ENCODE peak calls at places on chromosomes 13 and 19, in ten cellular contexts. One of them, this sample, is unnamed.

GRCh38 chr19:6035026-6035425 is 57.1 kb upstream of the RANBP3 start:
- DNase-seq in fibroblast of pulmonary artery: no peak
- DNase-seq in CD8-positive, alpha-beta T cell: no peak
- DNase-seq in fibroblast of mammary gland: no peak
- DNase-seq in right atrium auricular region: no peak
- DNase-seq in uterus: peak
- DNase-seq in OCI-LY7: no peak
- DNase-seq in H1: no peak
- DNase-seq in psoas muscle: no peak
- DNase-seq in brain microvascular endothelial cell: no peak
- DNase-seq in this sample: no peak

GRCh38 chr19:1455002-1455335 is 5.0 kb downstream of the APC2 start:
- DNase-seq in CD8-positive, alpha-beta T cell: no peak
- DNase-seq in fibroblast of pulmonary artery: no peak
- DNase-seq in H1: no peak
- DNase-seq in fibroblast of mammary gland: no peak
- DNase-seq in right atrium auricular region: no peak
- DNase-seq in psoas muscle: no peak
- DNase-seq in OCI-LY7: no peak
- DNase-seq in brain microvascular endothelial cell: no peak
- DNase-seq in uterus: no peak
- DNase-seq in this sample: no peak

GRCh38 chr13:42654760-42655159 is 80.8 kb downstream of the TNFSF11 start:
- DNase-seq in H1: no peak
- DNase-seq in right atrium auricular region: no peak
- DNase-seq in fibroblast of mammary gland: peak
- DNase-seq in fibroblast of pulmonary artery: peak
- DNase-seq in psoas muscle: no peak
- DNase-seq in uterus: no peak
- DNase-seq in OCI-LY7: no peak
- DNase-seq in brain microvascular endothelial cell: no peak
- DNase-seq in CD8-positive, alpha-beta T cell: no peak
- DNase-seq in this sample: no peak

GRCh38 chr13:91360246-91360751 is 12.8 kb downstream of the MIR17HG start:
- DNase-seq in psoas muscle: no peak
- DNase-seq in fibroblast of mammary gland: no peak
- DNase-seq in uterus: no peak
- DNase-seq in fibroblast of pulmonary artery: no peak
- DNase-seq in H1: no peak
- DNase-seq in OCI-LY7: peak
- DNase-seq in right atrium auricular region: no peak
- DNase-seq in CD8-positive, alpha-beta T cell: no peak
- DNase-seq in brain microvascular endothelial cell: no peak
- DNase-seq in this sample: no peak

GRCh38 chr19:46015080-46015960 is 7.5 kb downstream of the PGLYRP1 start:
- DNase-seq in OCI-LY7: peak
- DNase-seq in right atrium auricular region: no peak
- DNase-seq in brain microvascular endothelial cell: no peak
- DNase-seq in psoas muscle: peak
- DNase-seq in uterus: peak
- DNase-seq in fibroblast of pulmonary artery: peak
- DNase-seq in CD8-positive, alpha-beta T cell: peak
- DNase-seq in H1: peak
- DNase-seq in fibroblast of mammary gland: peak
- DNase-seq in this sample: peak

GRCh38 chr19:33456076-33456844 is 65.3 kb downstream of the PEPD start:
- DNase-seq in uterus: no peak
- DNase-seq in right atrium auricular region: no peak
- DNase-seq in H1: no peak
- DNase-seq in brain microvascular endothelial cell: no peak
- DNase-seq in fibroblast of pulmonary artery: no peak
- DNase-seq in psoas muscle: no peak
- DNase-seq in fibroblast of mammary gland: no peak
- DNase-seq in OCI-LY7: no peak
- DNase-seq in CD8-positive, alpha-beta T cell: no peak
- DNase-seq in this sample: no peak

GRCh38 chr13:109602356-109602755 is 184.0 kb downstream of the IRS2 start:
- DNase-seq in brain microvascular endothelial cell: no peak
- DNase-seq in CD8-positive, alpha-beta T cell: no peak
- DNase-seq in OCI-LY7: no peak
- DNase-seq in psoas muscle: no peak
- DNase-seq in fibroblast of pulmonary artery: no peak
- DNase-seq in right atrium auricular region: no peak
- DNase-seq in fibroblast of mammary gland: peak
- DNase-seq in uterus: no peak
- DNase-seq in H1: no peak
- DNase-seq in this sample: no peak

GRCh38 chr13:42746846-42747245 is 34.5 kb upstream of the FAM216B start:
- DNase-seq in fibroblast of pulmonary artery: no peak
- DNase-seq in right atrium auricular region: no peak
- DNase-seq in CD8-positive, alpha-beta T cell: no peak
- DNase-seq in H1: no peak
- DNase-seq in uterus: no peak
- DNase-seq in fibroblast of mammary gland: peak
- DNase-seq in psoas muscle: no peak
- DNase-seq in brain microvascular endothelial cell: no peak
- DNase-seq in OCI-LY7: no peak
- DNase-seq in this sample: no peak

GRCh38 chr19:10335149-10336053 is 2.1 kb upstream of the RAVER1 start:
- DNase-seq in fibroblast of pulmonary artery: no peak
- DNase-seq in CD8-positive, alpha-beta T cell: no peak
- DNase-seq in uterus: no peak
- DNase-seq in H1: no peak
- DNase-seq in right atrium auricular region: no peak
- DNase-seq in OCI-LY7: no peak
- DNase-seq in psoas muscle: no peak
- DNase-seq in fibroblast of mammary gland: no peak
- DNase-seq in brain microvascular endothelial cell: no peak
- DNase-seq in this sample: peak

GRCh38 chr19:10339380-10339960 is at the start of gene ICAM3:
- DNase-seq in OCI-LY7: peak
- DNase-seq in fibroblast of pulmonary artery: no peak
- DNase-seq in psoas muscle: no peak
- DNase-seq in brain microvascular endothelial cell: no peak
- DNase-seq in uterus: no peak
- DNase-seq in right atrium auricular region: no peak
- DNase-seq in fibroblast of mammary gland: no peak
- DNase-seq in H1: no peak
- DNase-seq in CD8-positive, alpha-beta T cell: no peak
- DNase-seq in this sample: no peak

GRCh38 chr19:10343495-10343894 is 4.1 kb upstream of the ICAM3 start:
- DNase-seq in H1: no peak
- DNase-seq in brain microvascular endothelial cell: no peak
- DNase-seq in CD8-positive, alpha-beta T cell: no peak
- DNase-seq in fibroblast of pulmonary artery: no peak
- DNase-seq in psoas muscle: no peak
- DNase-seq in OCI-LY7: no peak
- DNase-seq in uterus: no peak
- DNase-seq in fibroblast of mammary gland: no peak
- DNase-seq in right atrium auricular region: no peak
- DNase-seq in this sample: no peak

GRCh38 chr19:10338940-10339339 is 484 bp downstream of the ICAM3 start:
- DNase-seq in H1: no peak
- DNase-seq in psoas muscle: no peak
- DNase-seq in fibroblast of pulmonary artery: no peak
- DNase-seq in right atrium auricular region: no peak
- DNase-seq in CD8-positive, alpha-beta T cell: no peak
- DNase-seq in brain microvascular endothelial cell: no peak
- DNase-seq in uterus: no peak
- DNase-seq in OCI-LY7: no peak
- DNase-seq in fibroblast of mammary gland: no peak
- DNase-seq in this sample: no peak

DNA sequence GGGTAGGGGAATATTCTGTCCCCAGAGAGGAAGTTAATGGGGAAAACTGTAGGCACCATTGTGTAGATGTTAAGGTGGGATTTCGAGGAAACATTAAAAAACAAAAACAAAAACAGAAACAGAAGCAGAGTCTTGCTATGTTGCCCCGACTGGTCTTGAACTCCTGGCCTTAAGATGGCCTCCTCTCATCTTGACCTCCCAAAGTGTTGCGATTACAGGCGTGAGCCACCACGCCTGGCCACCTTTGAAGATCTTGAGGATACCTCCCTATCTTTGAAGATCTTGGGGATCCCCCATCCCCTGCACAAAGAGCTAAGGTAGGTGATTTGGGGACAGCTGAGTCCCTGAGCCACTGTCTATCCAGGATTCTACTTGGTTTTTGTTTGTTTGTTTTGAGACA is 553 bp upstream of the ICAM3 start:
- DNase-seq in CD8-positive, alpha-beta T cell: no peak
- DNase-seq in uterus: no peak
- DNase-seq in fibroblast of mammary gland: no peak
- DNase-seq in right atrium auricular region: no peak
- DNase-seq in OCI-LY7: no peak
- DNase-seq in brain microvascular endothelial cell: no peak
- DNase-seq in H1: no peak
- DNase-seq in fibroblast of pulmonary artery: no peak
- DNase-seq in psoas muscle: no peak
- DNase-seq in this sample: no peak
- H3K4me3 ChIP-seq in CD8-positive, alpha-beta T cell: no peak
- H3K4me3 ChIP-seq in uterus: no peak
- H3K4me3 ChIP-seq in fibroblast of mammary gland: no peak
- H3K4me3 ChIP-seq in right atrium auricular region: no peak
- H3K4me3 ChIP-seq in OCI-LY7: peak
- H3K4me3 ChIP-seq in brain microvascular endothelial cell: no peak
- H3K4me3 ChIP-seq in H1: no peak
- H3K4me3 ChIP-seq in fibroblast of pulmonary artery: no peak
- H3K4me3 ChIP-seq in psoas muscle: no peak
- H3K4me3 ChIP-seq in this sample: no peak

GRCh38 chr19:49363265-49364082 is at the start of gene DKKL1:
- DNase-seq in OCI-LY7: peak
- DNase-seq in H1: peak
- DNase-seq in CD8-positive, alpha-beta T cell: peak
- DNase-seq in fibroblast of pulmonary artery: peak
- DNase-seq in right atrium auricular region: peak
- DNase-seq in fibroblast of mammary gland: peak
- DNase-seq in psoas muscle: peak
- DNase-seq in uterus: peak
- DNase-seq in brain microvascular endothelial cell: peak
- DNase-seq in this sample: peak

GRCh38 chr19:49359851-49360845 is 2.1 kb downstream of the TEAD2 start:
- DNase-seq in uterus: no peak
- DNase-seq in brain microvascular endothelial cell: no peak
- DNase-seq in psoas muscle: no peak
- DNase-seq in right atrium auricular region: no peak
- DNase-seq in fibroblast of pulmonary artery: no peak
- DNase-seq in fibroblast of mammary gland: no peak
- DNase-seq in H1: no peak
- DNase-seq in OCI-LY7: peak
- DNase-seq in CD8-positive, alpha-beta T cell: no peak
- DNase-seq in this sample: no peak

GRCh38 chr19:49362926-49363264 is 679 bp upstream of the TEAD2 start:
- DNase-seq in psoas muscle: peak
- DNase-seq in right atrium auricular region: no peak
- DNase-seq in OCI-LY7: peak
- DNase-seq in brain microvascular endothelial cell: peak
- DNase-seq in CD8-positive, alpha-beta T cell: no peak
- DNase-seq in fibroblast of mammary gland: no peak
- DNase-seq in H1: no peak
- DNase-seq in fibroblast of pulmonary artery: peak
- DNase-seq in uterus: peak
- DNase-seq in this sample: peak

GRCh38 chr19:49362048-49362925 is at the start of gene TEAD2:
- DNase-seq in CD8-positive, alpha-beta T cell: no peak
- DNase-seq in fibroblast of mammary gland: peak
- DNase-seq in brain microvascular endothelial cell: peak
- DNase-seq in fibroblast of pulmonary artery: peak
- DNase-seq in uterus: peak
- DNase-seq in right atrium auricular region: peak
- DNase-seq in H1: no peak
- DNase-seq in psoas muscle: peak
- DNase-seq in OCI-LY7: no peak
- DNase-seq in this sample: peak

DNA sequence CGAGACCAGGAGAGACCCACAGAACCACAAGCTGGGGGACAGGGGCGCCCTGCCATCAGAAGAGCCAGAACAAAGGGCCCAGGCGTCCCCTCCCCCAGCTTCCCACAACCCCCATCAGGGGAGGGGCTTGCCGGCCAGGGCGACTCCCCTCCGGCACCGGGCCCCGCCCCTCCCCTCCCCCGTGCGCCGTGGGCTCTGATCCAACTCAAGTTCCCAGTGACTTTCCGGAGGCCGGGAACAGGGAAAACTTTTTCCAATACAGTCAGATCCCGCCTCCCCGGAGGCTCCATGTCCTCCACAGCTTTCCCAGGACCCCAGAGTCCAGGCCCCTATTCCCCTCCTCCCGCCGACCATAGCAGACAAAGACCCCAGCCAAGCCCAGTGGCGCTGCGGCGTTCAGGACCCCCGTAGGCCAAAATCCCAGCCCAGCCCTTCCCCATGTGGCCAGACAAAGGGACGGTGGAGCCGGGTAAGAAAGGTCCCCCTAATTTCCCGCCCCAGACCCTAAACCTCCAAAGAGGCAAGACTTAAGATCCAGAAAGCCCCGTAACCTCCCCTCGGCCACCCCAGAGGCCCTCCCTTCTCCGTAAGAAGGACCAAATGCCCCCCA is 673 bp downstream of the TEAD2 start:
- DNase-seq in OCI-LY7: peak
- DNase-seq in H1: no peak
- DNase-seq in fibroblast of mammary gland: peak
- DNase-seq in right atrium auricular region: peak
- DNase-seq in CD8-positive, alpha-beta T cell: no peak
- DNase-seq in uterus: peak
- DNase-seq in psoas muscle: peak
- DNase-seq in fibroblast of pulmonary artery: peak
- DNase-seq in brain microvascular endothelial cell: peak
- DNase-seq in this sample: peak
- H3K4me3 ChIP-seq in OCI-LY7: peak
- H3K4me3 ChIP-seq in H1: peak
- H3K4me3 ChIP-seq in fibroblast of mammary gland: peak
- H3K4me3 ChIP-seq in right atrium auricular region: peak
- H3K4me3 ChIP-seq in CD8-positive, alpha-beta T cell: peak
- H3K4me3 ChIP-seq in uterus: peak
- H3K4me3 ChIP-seq in psoas muscle: peak
- H3K4me3 ChIP-seq in fibroblast of pulmonary artery: peak
- H3K4me3 ChIP-seq in brain microvascular endothelial cell: peak
- H3K4me3 ChIP-seq in this sample: peak

DNA sequence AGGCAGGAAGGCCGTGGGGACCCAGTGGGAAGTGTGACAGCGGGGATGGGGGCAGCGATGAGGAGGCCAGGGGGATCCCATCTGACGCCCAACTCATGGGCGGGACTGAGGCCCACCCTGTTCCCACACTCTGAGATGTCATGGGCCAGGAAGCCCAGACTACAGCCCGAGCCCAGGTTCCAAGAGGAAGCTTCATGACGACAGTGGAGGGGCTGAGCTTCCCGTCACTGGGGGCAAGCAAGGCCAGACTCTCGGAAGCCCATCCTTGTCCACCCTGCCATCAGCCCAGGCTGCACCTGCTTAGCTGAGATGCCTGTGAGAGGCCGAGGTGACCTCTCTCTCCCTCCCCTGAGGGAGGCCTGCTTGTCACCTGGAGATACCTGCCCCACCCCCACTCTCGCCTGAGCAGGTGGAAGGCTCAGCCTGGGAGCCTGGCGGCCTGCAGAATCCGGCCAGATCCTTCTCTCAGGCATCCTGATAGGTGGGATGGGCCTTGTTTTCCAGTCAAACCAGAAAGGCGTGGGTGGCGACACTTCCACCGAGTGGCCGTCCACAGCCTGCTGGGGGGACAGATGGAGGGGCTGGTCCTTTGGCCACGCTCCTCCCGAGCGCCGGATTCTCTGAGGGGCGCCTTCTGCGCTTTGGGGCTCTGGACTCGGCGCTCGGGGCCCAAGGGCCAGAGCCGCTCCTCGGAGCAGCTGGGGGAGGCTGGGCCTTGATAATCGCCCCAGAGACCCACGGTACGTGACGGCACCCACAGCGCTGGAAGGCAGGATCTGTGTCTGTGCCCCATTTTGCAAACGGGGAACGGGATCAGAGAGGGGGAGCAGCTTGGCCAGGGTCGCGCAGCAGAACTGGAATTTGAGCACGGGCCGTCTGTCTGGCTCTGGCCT is 4.8 kb downstream of the ZBTB7A start:
- DNase-seq in uterus: peak
- DNase-seq in right atrium auricular region: no peak
- DNase-seq in CD8-positive, alpha-beta T cell: no peak
- DNase-seq in fibroblast of pulmonary artery: no peak
- DNase-seq in H1: no peak
- DNase-seq in fibroblast of mammary gland: peak
- DNase-seq in brain microvascular endothelial cell: no peak
- DNase-seq in OCI-LY7: peak
- DNase-seq in psoas muscle: peak
- DNase-seq in this sample: peak
- H3K4me3 ChIP-seq in uterus: peak
- H3K4me3 ChIP-seq in right atrium auricular region: peak
- H3K4me3 ChIP-seq in CD8-positive, alpha-beta T cell: peak
- H3K4me3 ChIP-seq in fibroblast of pulmonary artery: no peak
- H3K4me3 ChIP-seq in H1: no peak
- H3K4me3 ChIP-seq in fibroblast of mammary gland: peak
- H3K4me3 ChIP-seq in brain microvascular endothelial cell: no peak
- H3K4me3 ChIP-seq in OCI-LY7: peak
- H3K4me3 ChIP-seq in psoas muscle: peak
- H3K4me3 ChIP-seq in this sample: peak

DNA sequence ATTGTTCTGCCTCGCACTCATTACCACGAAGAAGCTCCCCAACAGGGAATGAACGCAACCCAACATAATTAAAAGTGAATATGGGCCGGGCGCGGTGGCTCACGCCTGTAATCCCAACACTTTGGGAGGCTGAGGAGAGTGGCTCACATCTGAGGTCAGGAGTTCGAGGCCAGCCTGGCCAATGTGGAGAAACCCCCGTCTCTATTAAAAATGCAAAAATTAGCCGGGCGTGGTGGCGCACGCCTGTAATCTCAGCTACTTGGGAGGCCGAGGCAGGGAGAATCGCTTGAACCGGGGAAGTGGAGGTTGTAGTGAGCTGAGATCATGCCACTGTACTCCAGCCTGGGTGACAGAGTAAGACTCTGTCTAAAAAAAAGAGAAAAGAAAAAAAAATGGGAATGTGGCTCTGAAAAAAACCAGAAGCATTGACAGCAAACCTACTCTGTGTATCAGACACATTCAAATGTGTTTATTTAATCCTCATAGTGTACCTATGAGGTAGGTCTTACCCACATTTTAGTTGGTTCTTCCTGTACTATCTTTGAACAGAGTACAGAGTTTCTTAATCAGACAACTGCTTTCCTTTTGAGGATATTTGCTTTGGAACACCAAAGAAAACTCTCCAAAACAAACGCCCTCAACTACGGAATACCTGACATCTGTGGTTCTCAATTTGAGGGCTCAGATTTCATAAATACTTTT is 70.0 kb downstream of the NUFIP1 start:
- DNase-seq in OCI-LY7: no peak
- DNase-seq in psoas muscle: no peak
- DNase-seq in H1: no peak
- DNase-seq in CD8-positive, alpha-beta T cell: no peak
- DNase-seq in uterus: no peak
- DNase-seq in brain microvascular endothelial cell: no peak
- DNase-seq in fibroblast of mammary gland: no peak
- DNase-seq in right atrium auricular region: no peak
- DNase-seq in fibroblast of pulmonary artery: no peak
- DNase-seq in this sample: no peak
- H3K4me3 ChIP-seq in OCI-LY7: peak
- H3K4me3 ChIP-seq in psoas muscle: peak
- H3K4me3 ChIP-seq in H1: peak
- H3K4me3 ChIP-seq in CD8-positive, alpha-beta T cell: peak
- H3K4me3 ChIP-seq in uterus: no peak
- H3K4me3 ChIP-seq in brain microvascular endothelial cell: no peak
- H3K4me3 ChIP-seq in fibroblast of mammary gland: no peak
- H3K4me3 ChIP-seq in right atrium auricular region: peak
- H3K4me3 ChIP-seq in fibroblast of pulmonary artery: no peak
- H3K4me3 ChIP-seq in this sample: peak

This sample was measured in right cardiac atrium.